ENCODE peak calls at places on chromosomes 6 and 20, in six cellular contexts. One of them, this sample, is unnamed.
A peak's percentile ranks its signal among the peaks of the same experiment; 100 is the strongest.

GRCh38 chr20:21571841-21572690 is 58.2 kb upstream of the NKX2-2 start:
- DNase-seq in stimulated activated CD4-positive, alpha-beta T cell treated with anti-CD3 and anti-CD28 coated beads, Interleukin-1b, Interleukin-23, amount 100 ng/mL, for 1 hour: no peak
- DNase-seq in mesendoderm: peak; percentile 20
- DNase-seq in NCI-H2081: peak; percentile 25
- DNase-seq in DMS 273 treated with DMSO at 0.1 percent for 48 hours: no peak
- DNase-seq in activated CD4-positive, alpha-beta T cell treated with anti-CD3 and anti-CD28 coated beads, Interleukin-2, amount 10 ng/mL, durations not matched to agents 7 days and 5 days: no peak
- DNase-seq in this sample: peak; percentile 48

GRCh38 chr6:140779341-140779740 is 1353.4 kb upstream of the GJE1 start:
- DNase-seq in stimulated activated CD4-positive, alpha-beta T cell treated with anti-CD3 and anti-CD28 coated beads, Interleukin-1b, Interleukin-23, amount 100 ng/mL, for 1 hour: no peak
- DNase-seq in mesendoderm: no peak
- DNase-seq in NCI-H2081: no peak
- DNase-seq in DMS 273 treated with DMSO at 0.1 percent for 48 hours: no peak
- DNase-seq in activated CD4-positive, alpha-beta T cell treated with anti-CD3 and anti-CD28 coated beads, Interleukin-2, amount 10 ng/mL, durations not matched to agents 7 days and 5 days: no peak
- DNase-seq in this sample: no peak

GRCh38 chr20:5081196-5081595 is 38.6 kb downstream of the PCNA start:
- DNase-seq in stimulated activated CD4-positive, alpha-beta T cell treated with anti-CD3 and anti-CD28 coated beads, Interleukin-1b, Interleukin-23, amount 100 ng/mL, for 1 hour: no peak
- DNase-seq in mesendoderm: no peak
- DNase-seq in NCI-H2081: no peak
- DNase-seq in DMS 273 treated with DMSO at 0.1 percent for 48 hours: no peak
- DNase-seq in activated CD4-positive, alpha-beta T cell treated with anti-CD3 and anti-CD28 coated beads, Interleukin-2, amount 10 ng/mL, durations not matched to agents 7 days and 5 days: no peak
- DNase-seq in this sample: no peak

GRCh38 chr20:49821381-49821780 is 8.8 kb downstream of the SLC9A8 start:
- DNase-seq in stimulated activated CD4-positive, alpha-beta T cell treated with anti-CD3 and anti-CD28 coated beads, Interleukin-1b, Interleukin-23, amount 100 ng/mL, for 1 hour: no peak
- DNase-seq in mesendoderm: no peak
- DNase-seq in NCI-H2081: no peak
- DNase-seq in DMS 273 treated with DMSO at 0.1 percent for 48 hours: no peak
- DNase-seq in activated CD4-positive, alpha-beta T cell treated with anti-CD3 and anti-CD28 coated beads, Interleukin-2, amount 10 ng/mL, durations not matched to agents 7 days and 5 days: no peak
- DNase-seq in this sample: no peak

GRCh38 chr6:112249489-112249888 is 4.9 kb downstream of the LAMA4 start:
- DNase-seq in stimulated activated CD4-positive, alpha-beta T cell treated with anti-CD3 and anti-CD28 coated beads, Interleukin-1b, Interleukin-23, amount 100 ng/mL, for 1 hour: no peak
- DNase-seq in mesendoderm: no peak
- DNase-seq in NCI-H2081: no peak
- DNase-seq in DMS 273 treated with DMSO at 0.1 percent for 48 hours: no peak
- DNase-seq in activated CD4-positive, alpha-beta T cell treated with anti-CD3 and anti-CD28 coated beads, Interleukin-2, amount 10 ng/mL, durations not matched to agents 7 days and 5 days: no peak
- DNase-seq in this sample: no peak

GRCh38 chr20:8213270-8213669 is 81.2 kb downstream of the PLCB1 start:
- DNase-seq in stimulated activated CD4-positive, alpha-beta T cell treated with anti-CD3 and anti-CD28 coated beads, Interleukin-1b, Interleukin-23, amount 100 ng/mL, for 1 hour: no peak
- DNase-seq in mesendoderm: peak; percentile 4
- DNase-seq in NCI-H2081: no peak
- DNase-seq in DMS 273 treated with DMSO at 0.1 percent for 48 hours: no peak
- DNase-seq in activated CD4-positive, alpha-beta T cell treated with anti-CD3 and anti-CD28 coated beads, Interleukin-2, amount 10 ng/mL, durations not matched to agents 7 days and 5 days: no peak
- DNase-seq in this sample: no peak

GRCh38 chr20:62638055-62638570 is 4.2 kb upstream of the SLCO4A1 start:
- DNase-seq in stimulated activated CD4-positive, alpha-beta T cell treated with anti-CD3 and anti-CD28 coated beads, Interleukin-1b, Interleukin-23, amount 100 ng/mL, for 1 hour: no peak
- DNase-seq in mesendoderm: no peak
- DNase-seq in NCI-H2081: no peak
- DNase-seq in DMS 273 treated with DMSO at 0.1 percent for 48 hours: no peak
- DNase-seq in activated CD4-positive, alpha-beta T cell treated with anti-CD3 and anti-CD28 coated beads, Interleukin-2, amount 10 ng/mL, durations not matched to agents 7 days and 5 days: no peak
- DNase-seq in this sample: no peak

GRCh38 chr6:123201869-123202372 is 205.9 kb downstream of the CLVS2 start:
- DNase-seq in stimulated activated CD4-positive, alpha-beta T cell treated with anti-CD3 and anti-CD28 coated beads, Interleukin-1b, Interleukin-23, amount 100 ng/mL, for 1 hour: no peak
- DNase-seq in mesendoderm: no peak
- DNase-seq in NCI-H2081: no peak
- DNase-seq in DMS 273 treated with DMSO at 0.1 percent for 48 hours: no peak
- DNase-seq in activated CD4-positive, alpha-beta T cell treated with anti-CD3 and anti-CD28 coated beads, Interleukin-2, amount 10 ng/mL, durations not matched to agents 7 days and 5 days: no peak
- DNase-seq in this sample: no peak

GRCh38 chr20:32017711-32018251 is 7.5 kb downstream of the CCM2L start:
- DNase-seq in stimulated activated CD4-positive, alpha-beta T cell treated with anti-CD3 and anti-CD28 coated beads, Interleukin-1b, Interleukin-23, amount 100 ng/mL, for 1 hour: no peak
- DNase-seq in mesendoderm: peak; percentile 95
- DNase-seq in NCI-H2081: peak; percentile 91
- DNase-seq in DMS 273 treated with DMSO at 0.1 percent for 48 hours: no peak
- DNase-seq in activated CD4-positive, alpha-beta T cell treated with anti-CD3 and anti-CD28 coated beads, Interleukin-2, amount 10 ng/mL, durations not matched to agents 7 days and 5 days: peak; percentile 31
- DNase-seq in this sample: no peak

GRCh38 chr20:63707558-63708300 is at the start of the genes ARFRP1 and ZGPAT:
- DNase-seq in stimulated activated CD4-positive, alpha-beta T cell treated with anti-CD3 and anti-CD28 coated beads, Interleukin-1b, Interleukin-23, amount 100 ng/mL, for 1 hour: peak; percentile 81
- DNase-seq in mesendoderm: peak; percentile 91
- DNase-seq in NCI-H2081: peak; percentile 85
- DNase-seq in DMS 273 treated with DMSO at 0.1 percent for 48 hours: peak; percentile 58
- DNase-seq in activated CD4-positive, alpha-beta T cell treated with anti-CD3 and anti-CD28 coated beads, Interleukin-2, amount 10 ng/mL, durations not matched to agents 7 days and 5 days: peak; percentile 88
- DNase-seq in this sample: peak; percentile 93

GRCh38 chr6:165910184-165910583 is 247.1 kb upstream of the PDE10A start:
- DNase-seq in stimulated activated CD4-positive, alpha-beta T cell treated with anti-CD3 and anti-CD28 coated beads, Interleukin-1b, Interleukin-23, amount 100 ng/mL, for 1 hour: no peak
- DNase-seq in mesendoderm: peak; percentile 6
- DNase-seq in NCI-H2081: no peak
- DNase-seq in DMS 273 treated with DMSO at 0.1 percent for 48 hours: no peak
- DNase-seq in activated CD4-positive, alpha-beta T cell treated with anti-CD3 and anti-CD28 coated beads, Interleukin-2, amount 10 ng/mL, durations not matched to agents 7 days and 5 days: no peak
- DNase-seq in this sample: no peak

GRCh38 chr20:50915424-50915823 is 15.8 kb downstream of the ADNP start:
- DNase-seq in stimulated activated CD4-positive, alpha-beta T cell treated with anti-CD3 and anti-CD28 coated beads, Interleukin-1b, Interleukin-23, amount 100 ng/mL, for 1 hour: no peak
- DNase-seq in mesendoderm: no peak
- DNase-seq in NCI-H2081: no peak
- DNase-seq in DMS 273 treated with DMSO at 0.1 percent for 48 hours: no peak
- DNase-seq in activated CD4-positive, alpha-beta T cell treated with anti-CD3 and anti-CD28 coated beads, Interleukin-2, amount 10 ng/mL, durations not matched to agents 7 days and 5 days: no peak
- DNase-seq in this sample: peak; percentile 69

This sample was measured in adipocyte.